ENCODE peak calls at places on chromosome 5, in eight cellular contexts. K, P, T, F, Y, O, E and X are unnamed samples.

GRCh38 chr5:112351225-112351624 is 67.9 kb downstream of the EPB41L4A start:
- DNase-seq in O (peak), T (no peak), Y (no peak), P (no peak), E (no peak), F (no peak), K (no peak), X (no peak)

GRCh38 chr5:80754900-80755299 is 100.1 kb upstream of the DHFR start:
- DNase-seq in E (no peak), O (no peak), Y (no peak), F (no peak), P (no peak), T (no peak), K (no peak), X (no peak)

GRCh38 chr5:176545388-176545736 is 3.8 kb upstream of the CDHR2 start:
- DNase-seq in Y (no peak), O (no peak), F (no peak), K (no peak), E (no peak), T (no peak), P (no peak), X (no peak)

GRCh38 chr5:54669845-54670635 is 152.5 kb downstream of the SNX18 start:
- DNase-seq in P (no peak), E (no peak), K (no peak), Y (no peak), T (no peak), O (peak), F (no peak), X (no peak)

GRCh38 chr5:168947212-168947868 is 353.6 kb downstream of the SLIT3 start:
- DNase-seq in K (no peak), F (peak), P (peak), T (no peak), Y (peak), O (peak), E (peak), X (peak)

GRCh38 chr5:55993013-55993412 is 1.8 kb downstream of the IL6ST start:
- DNase-seq in Y (no peak), K (no peak), P (peak), O (peak), E (no peak), F (no peak), T (no peak), X (peak)

GRCh38 chr5:133985540-133986180 is 17.2 kb upstream of the C5orf15 start:
- DNase-seq in K (no peak), T (no peak), P (no peak), F (no peak), E (no peak), O (no peak), Y (no peak), X (no peak)

GRCh38 chr5:42756630-42757601 is at the start of gene CCDC152:
- DNase-seq in Y (no peak), O (no peak), E (peak), K (no peak), T (no peak), F (peak), P (peak), X (no peak)

GRCh38 chr5:169694221-169694620 is 57.1 kb downstream of the DOCK2 start:
- DNase-seq in T (no peak), F (no peak), O (no peak), P (no peak), Y (no peak), K (no peak), E (no peak), X (no peak)

GRCh38 chr5:150503386-150503785 is 4.5 kb upstream of the NDST1 start:
- DNase-seq in E (no peak), K (no peak), T (no peak), O (no peak), Y (no peak), P (no peak), F (no peak), X (no peak)

GRCh38 chr5:138662599-138662998 is 87.4 kb upstream of the HSPA9 start:
- DNase-seq in P (no peak), O (no peak), F (no peak), Y (no peak), E (no peak), K (no peak), T (no peak), X (no peak)

GRCh38 chr5:151469992-151470391 is 22.6 kb downstream of the SLC36A1 start:
- DNase-seq in T (no peak), F (no peak), P (no peak), Y (no peak), K (no peak), E (no peak), O (no peak), X (no peak)

GRCh38 chr5:132505641-132506040 is 15.1 kb upstream of the IRF1 start:
- DNase-seq in E (no peak), Y (no peak), K (no peak), P (no peak), O (no peak), T (no peak), F (no peak), X (no peak)

GRCh38 chr5:73263001-73263710 is 90.2 kb downstream of the TMEM174 start:
- DNase-seq in E (no peak), T (no peak), P (no peak), K (no peak), Y (no peak), F (no peak), O (no peak), X (no peak)

GRCh38 chr5:1182360-1182632 is 19.1 kb upstream of the SLC6A19 start:
- DNase-seq in T (no peak), P (no peak), Y (no peak), K (no peak), E (no peak), O (no peak), F (no peak), X (no peak)

GRCh38 chr5:52661903-52662302 is 125.8 kb upstream of the ITGA1 start:
- DNase-seq in E (no peak), Y (no peak), K (no peak), T (no peak), P (no peak), O (no peak), F (no peak), X (no peak)

GRCh38 chr5:171601266-171601881 is 181.9 kb downstream of the FGF18 start:
- DNase-seq in E (no peak), Y (no peak), O (peak), T (no peak), K (no peak), P (no peak), F (no peak), X (no peak)

GRCh38 chr5:149060325-149060724 is 2.5 kb downstream of the SH3TC2 start:
- DNase-seq in K (no peak), T (no peak), P (no peak), Y (peak), F (peak), E (no peak), O (peak), X (no peak)

GRCh38 chr5:64210866-64211265 is 45.2 kb downstream of the RNF180 start:
- DNase-seq in T (no peak), Y (no peak), P (peak), E (no peak), O (peak), F (no peak), K (no peak), X (no peak)

GRCh38 chr5:56291058-56291404 is 57.9 kb upstream of the ANKRD55 start:
- DNase-seq in Y (no peak), E (no peak), K (no peak), F (no peak), T (no peak), P (no peak), O (no peak), X (no peak)

GRCh38 chr5:166907314-166907713 is 1384.1 kb upstream of the WWC1 start:
- DNase-seq in T (no peak), F (no peak), O (no peak), E (no peak), K (no peak), P (no peak), Y (no peak), X (no peak)

GRCh38 chr5:126538579-126538978 is 56.4 kb downstream of the ALDH7A1 start:
- DNase-seq in T (no peak), F (no peak), K (no peak), E (no peak), Y (no peak), P (no peak), O (no peak), X (no peak)

GRCh38 chr5:83767409-83767992 is 46.8 kb upstream of the HAPLN1 start:
- DNase-seq in P (peak), E (no peak), T (no peak), Y (no peak), F (no peak), O (no peak), K (no peak), X (no peak)

GRCh38 chr5:97297063-97297715 is 114.1 kb upstream of the RIOK2 start:
- DNase-seq in K (no peak), P (peak), O (peak), T (no peak), Y (peak), E (peak), F (no peak), X (no peak)

GRCh38 chr5:7471710-7472109 is 75.8 kb downstream of the ADCY2 start:
- DNase-seq in O (no peak), T (no peak), P (no peak), E (no peak), K (no peak), F (no peak), Y (no peak), X (no peak)

GRCh38 chr5:125558466-125558865 is 812.0 kb upstream of the ZNF608 start:
- DNase-seq in T (no peak), P (no peak), K (no peak), O (peak), F (no peak), Y (no peak), E (no peak), X (no peak)

GRCh38 chr5:8500426-8500825 is 631.5 kb downstream of the MTRR start:
- DNase-seq in P (no peak), E (no peak), F (no peak), K (no peak), Y (no peak), O (no peak), T (no peak), X (no peak)

GRCh38 chr5:137498301-137498735 is 808 bp downstream of the SPOCK1 start:
- DNase-seq in F (no peak), O (peak), T (peak), Y (no peak), K (no peak), P (peak), E (peak), X (peak)

GRCh38 chr5:36238896-36239295 is 2.8 kb downstream of the NADK2 start:
- DNase-seq in E (no peak), O (peak), F (no peak), P (no peak), Y (no peak), T (no peak), K (no peak), X (no peak)

GRCh38 chr5:172941067-172941516 is 18.1 kb upstream of the RPL26L1 start:
- DNase-seq in T (no peak), Y (no peak), E (no peak), K (no peak), O (no peak), P (no peak), F (no peak), X (no peak)

GRCh38 chr5:141850786-141851185 is 27.4 kb downstream of the PCDH1 start:
- DNase-seq in T (no peak), E (peak), Y (no peak), P (peak), F (no peak), K (no peak), O (no peak), X (no peak)

GRCh38 chr5:127529904-127530682 is 12.7 kb downstream of the PRRC1 start:
- DNase-seq in K (no peak), F (no peak), O (no peak), E (no peak), P (no peak), Y (no peak), T (no peak), X (no peak)

GRCh38 chr5:172795401-172795977 is 24.5 kb upstream of the DUSP1 start:
- DNase-seq in P (peak), T (no peak), E (no peak), K (peak), O (peak), Y (no peak), F (peak), X (peak)

GRCh38 chr5:43973318-43973717 is 370.3 kb downstream of the NNT start:
- DNase-seq in P (no peak), E (no peak), T (no peak), K (no peak), F (no peak), Y (peak), O (no peak), X (no peak)

GRCh38 chr5:116237917-116238502 is 153.2 kb downstream of the COMMD10 start:
- DNase-seq in Y (no peak), P (peak), T (no peak), F (no peak), K (no peak), O (no peak), E (no peak), X (no peak)

GRCh38 chr5:124263680-124264491 is 482.6 kb downstream of the ZNF608 start:
- DNase-seq in E (peak), O (peak), T (no peak), P (peak), Y (no peak), K (no peak), F (peak), X (no peak)

GRCh38 chr5:147317978-147318684 is 83.3 kb downstream of the STK32A start:
- DNase-seq in Y (no peak), F (no peak), E (no peak), T (no peak), K (no peak), O (no peak), P (no peak), X (no peak)

GRCh38 chr5:126794157-126794828 is 17.4 kb downstream of the LMNB1 start:
- DNase-seq in E (no peak), Y (no peak), K (no peak), F (no peak), O (no peak), T (no peak), P (no peak), X (no peak)

GRCh38 chr5:56561-57290 is 35.2 kb upstream of the PLEKHG4B start:
- DNase-seq in F (no peak), P (peak), K (no peak), T (no peak), E (peak), Y (no peak), O (no peak), X (no peak)

GRCh38 chr5:101160002-101160401 is 256.9 kb upstream of the ST8SIA4 start:
- DNase-seq in T (no peak), K (no peak), O (peak), P (no peak), Y (no peak), F (no peak), E (no peak), X (no peak)

GRCh38 chr5:19258686-19259085 is 729.3 kb downstream of the CDH18 start:
- DNase-seq in K (peak), E (no peak), T (no peak), Y (no peak), O (no peak), P (no peak), F (no peak), X (no peak)
- H3K4me3 ChIP-seq in K (no peak), E (no peak), T (no peak), Y (no peak), O (no peak), P (no peak), F (no peak), X (no peak)

GRCh38 chr5:161663431-161663830 is 22.1 kb upstream of the GABRA6 start:
- DNase-seq in E (no peak), O (no peak), F (no peak), P (no peak), T (no peak), K (no peak), Y (no peak), X (no peak)

GRCh38 chr5:161660806-161661205 is 24.7 kb upstream of the GABRA6 start:
- DNase-seq in E (no peak), O (no peak), P (peak), K (no peak), Y (no peak), T (no peak), F (no peak), X (no peak)
- TF ChIP-seq POLR2AphosphoS5 in E (no peak), O (no peak), P (no peak), K (no peak), Y (no peak), T (no peak), F (no peak), X (no peak)

GRCh38 chr5:38467353-38468040 is 88.9 kb downstream of the LIFR start:
- DNase-seq in K (peak), F (peak), E (no peak), Y (no peak), P (no peak), T (no peak), O (peak), X (no peak)
- H3K4me3 ChIP-seq in K (peak), F (peak), E (no peak), Y (peak), P (no peak), T (no peak), O (peak), X (peak)

GRCh38 chr5:180291943-180292831 is at the start of gene MAPK9:
- DNase-seq in Y (peak), T (peak), F (peak), P (peak), K (peak), O (peak), E (peak), X (peak)
- TF ChIP-seq POLR2AphosphoS5 in Y (peak), T (peak), F (no peak), P (peak), K (no peak), O (no peak), E (no peak), X (peak)

DNA sequence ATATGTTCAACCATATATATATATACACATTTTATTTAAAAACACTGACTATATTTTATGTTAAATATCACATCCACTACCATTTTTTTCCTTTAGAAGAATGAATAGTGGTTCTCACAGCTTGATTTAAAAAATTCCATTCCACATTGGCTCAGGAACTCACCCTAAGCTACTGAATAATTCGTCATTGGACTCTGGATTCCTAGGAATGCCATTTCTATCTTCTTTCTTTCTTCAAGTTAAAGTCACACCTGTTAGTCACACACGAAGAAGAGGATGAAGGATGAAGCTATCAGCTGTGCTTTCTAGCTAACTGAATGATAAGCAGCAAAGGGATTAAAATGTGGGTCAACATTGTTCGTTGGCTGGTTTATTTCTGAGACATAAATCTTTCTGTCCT is 7.9 kb downstream of the ELOVL7 start:
- DNase-seq in P (peak), Y (no peak), T (no peak), E (no peak), O (no peak), K (no peak), F (no peak), X (no peak)
- H3K4me3 ChIP-seq in P (no peak), Y (no peak), T (no peak), E (no peak), O (no peak), K (no peak), F (no peak), X (no peak)

GRCh38 chr5:143837306-143837848 is 25.4 kb downstream of the HMHB1 start:
- DNase-seq in F (no peak), O (no peak), P (no peak), E (no peak), T (no peak), Y (no peak), K (no peak), X (no peak)
- TF ChIP-seq POLR2AphosphoS5 in F (no peak), O (no peak), P (no peak), E (no peak), T (no peak), Y (no peak), K (no peak), X (no peak)